ENCODE peak calls at places on chromosomes 1 and 21, in nine cellular contexts. J is foreskin fibroblast, Q is MM.1S, E is left lung, A is tibial artery, O is esophagus squamous epithelium, I is NB4, D is heart left ventricle, Y is fibroblast of mammary gland. G is an unnamed sample.

GRCh38 chr1:21793104-21793503 is 10.2 kb upstream of the USP48 start:
- DNase-seq in A (no peak), Y (no peak), J (no peak), Q (no peak), D (no peak), O (no peak), E (no peak), I (no peak), G (no peak)

GRCh38 chr21:41973861-41974751 is 20.3 kb upstream of the C2CD2 start:
- DNase-seq in O (no peak), D (peak), E (peak), I (peak), J (no peak), A (no peak), Q (no peak), Y (peak), G (peak)

GRCh38 chr1:145782166-145783099 is 41.5 kb downstream of the RNF115 start:
- DNase-seq in Y (peak), D (no peak), J (peak), O (no peak), Q (no peak), E (no peak), I (no peak), A (no peak), G (peak)

GRCh38 chr21:44732956-44733355 is 21.6 kb upstream of the TSPEAR start:
- DNase-seq in D (no peak), E (no peak), Y (no peak), A (no peak), Q (no peak), O (no peak), I (no peak), J (no peak), G (no peak)

GRCh38 chr1:227730630-227731151 is 4.4 kb downstream of the JMJD4 start:
- DNase-seq in E (no peak), Q (no peak), A (no peak), I (no peak), J (no peak), D (no peak), Y (no peak), O (no peak), G (no peak)

GRCh38 chr1:150688786-150689185 is 8.2 kb downstream of the GOLPH3L start:
- DNase-seq in Y (no peak), E (no peak), D (no peak), J (peak), A (no peak), O (no peak), Q (no peak), I (no peak), G (peak)

GRCh38 chr1:16022393-16022792 is 557 bp downstream of the CLCNKA start:
- DNase-seq in J (no peak), E (no peak), I (no peak), O (no peak), Q (no peak), A (no peak), D (no peak), Y (no peak), G (no peak)

GRCh38 chr1:119729044-119729443 is 17.3 kb downstream of the PHGDH start:
- DNase-seq in J (no peak), O (no peak), A (no peak), I (no peak), Y (no peak), Q (no peak), D (no peak), E (no peak), G (no peak)

GRCh38 chr1:27356628-27357280 is 10.0 kb downstream of the MAP3K6 start:
- DNase-seq in O (no peak), E (no peak), J (no peak), I (no peak), Y (no peak), Q (no peak), D (no peak), A (no peak), G (no peak)

GRCh38 chr21:15894596-15894995 is 164.8 kb downstream of the USP25 start:
- DNase-seq in Q (no peak), E (no peak), Y (peak), I (peak), D (no peak), A (no peak), J (no peak), O (no peak), G (peak)

GRCh38 chr1:236122176-236122575 is 20.2 kb upstream of the GPR137B start:
- DNase-seq in Y (no peak), O (no peak), Q (no peak), D (no peak), J (no peak), E (no peak), I (no peak), A (no peak), G (no peak)

GRCh38 chr1:151701515-151701914 is 15.1 kb downstream of the CELF3 start:
- DNase-seq in I (no peak), J (no peak), E (no peak), O (no peak), Q (no peak), D (no peak), Y (no peak), A (no peak), G (no peak)

GRCh38 chr21:30351534-30351933 is 3.1 kb upstream of the KRTAP23-1 start:
- DNase-seq in E (no peak), I (no peak), D (no peak), Q (no peak), J (no peak), O (no peak), A (no peak), Y (no peak), G (no peak)

GRCh38 chr21:33069994-33070811 is at the start of gene OLIG1:
- DNase-seq in Q (no peak), J (peak), A (no peak), D (peak), I (peak), E (peak), O (no peak), Y (peak), G (peak)

GRCh38 chr1:12209495-12209832 is 20.4 kb upstream of the VPS13D start:
- DNase-seq in I (no peak), E (no peak), Y (no peak), O (no peak), A (no peak), D (no peak), Q (no peak), J (no peak), G (no peak)

GRCh38 chr1:94304553-94304952 is 67.2 kb upstream of the ARHGAP29 start:
- DNase-seq in O (no peak), Y (peak), Q (no peak), A (no peak), J (no peak), I (no peak), E (no peak), D (no peak), G (no peak)

GRCh38 chr1:19344372-19344810 is 32.3 kb downstream of the SLC66A1 start:
- DNase-seq in Y (peak), A (peak), D (peak), O (no peak), I (peak), J (no peak), E (no peak), Q (no peak), G (peak)

GRCh38 chr1:92482404-92482664 is 4.4 kb downstream of the GFI1 start:
- DNase-seq in A (no peak), D (no peak), Q (no peak), E (no peak), O (no peak), Y (no peak), I (no peak), J (no peak), G (no peak)

GRCh38 chr21:34569381-34569979 is 45.4 kb downstream of the RCAN1 start:
- DNase-seq in E (no peak), O (no peak), D (no peak), I (no peak), Q (no peak), Y (no peak), A (no peak), J (no peak), G (no peak)

GRCh38 chr1:109650609-109651008 is 5.3 kb upstream of the GSTM4 start:
- DNase-seq in A (no peak), O (no peak), D (no peak), E (no peak), J (no peak), Q (no peak), I (no peak), Y (no peak), G (no peak)

GRCh38 chr1:172843444-172843843 is 184.5 kb downstream of the FASLG start:
- DNase-seq in D (no peak), J (no peak), Q (no peak), Y (no peak), E (no peak), I (no peak), A (no peak), O (no peak), G (no peak)

GRCh38 chr1:94648225-94649007 is 106.9 kb upstream of the F3 start:
- DNase-seq in J (peak), Y (peak), Q (no peak), O (no peak), D (no peak), I (peak), E (peak), A (peak), G (peak)

GRCh38 chr1:17214876-17215544 is 10.1 kb downstream of the PADI1 start:
- DNase-seq in D (no peak), O (no peak), I (no peak), Y (no peak), Q (no peak), J (no peak), E (no peak), A (no peak), G (no peak)

GRCh38 chr1:16262067-16262466 is 25.1 kb upstream of the CPLANE2 start:
- DNase-seq in I (no peak), J (no peak), A (no peak), Y (no peak), O (no peak), D (no peak), Q (no peak), E (no peak), G (no peak)

GRCh38 chr1:63316540-63316939 is 5.8 kb upstream of the FOXD3 start:
- DNase-seq in I (no peak), E (no peak), Y (no peak), A (no peak), O (no peak), D (no peak), J (no peak), Q (no peak), G (no peak)

GRCh38 chr1:192668434-192668983 is 32.6 kb downstream of the RGS13 start:
- DNase-seq in O (no peak), A (no peak), J (no peak), E (no peak), D (no peak), Y (no peak), Q (no peak), I (no peak), G (no peak)

GRCh38 chr1:42784946-42785693 is at the start of gene TMEM269:
- DNase-seq in A (peak), E (no peak), Q (no peak), Y (no peak), D (peak), I (no peak), J (no peak), O (no peak), G (no peak)

GRCh38 chr1:98962156-98962555 is 42.5 kb downstream of the PLPPR5 start:
- DNase-seq in Y (peak), E (no peak), A (no peak), J (no peak), O (no peak), I (no peak), D (no peak), Q (no peak), G (peak)

GRCh38 chr1:11761285-11761684 is 708 bp upstream of the C1orf167 start:
- DNase-seq in I (no peak), D (no peak), A (no peak), Y (no peak), Q (no peak), J (no peak), O (no peak), E (no peak), G (no peak)

GRCh38 chr1:162250004-162250730 is 126.5 kb downstream of the SPATA46 start:
- DNase-seq in A (no peak), J (no peak), E (no peak), Y (no peak), D (no peak), O (no peak), Q (no peak), I (no peak), G (no peak)
- H3K4me3 ChIP-seq in A (no peak), J (no peak), E (no peak), Y (no peak), D (no peak), O (no peak), Q (no peak), I (no peak), G (no peak)

GRCh38 chr21:25927195-25927880 is 192.6 kb downstream of the GABPA start:
- DNase-seq in I (no peak), O (no peak), E (no peak), A (no peak), Y (no peak), J (no peak), Q (no peak), D (no peak), G (no peak)
- TF ChIP-seq CTCF in I (no peak), O (no peak), E (no peak), A (no peak), Y (no peak), J (no peak), Q (no peak), D (no peak), G (no peak)

DNA sequence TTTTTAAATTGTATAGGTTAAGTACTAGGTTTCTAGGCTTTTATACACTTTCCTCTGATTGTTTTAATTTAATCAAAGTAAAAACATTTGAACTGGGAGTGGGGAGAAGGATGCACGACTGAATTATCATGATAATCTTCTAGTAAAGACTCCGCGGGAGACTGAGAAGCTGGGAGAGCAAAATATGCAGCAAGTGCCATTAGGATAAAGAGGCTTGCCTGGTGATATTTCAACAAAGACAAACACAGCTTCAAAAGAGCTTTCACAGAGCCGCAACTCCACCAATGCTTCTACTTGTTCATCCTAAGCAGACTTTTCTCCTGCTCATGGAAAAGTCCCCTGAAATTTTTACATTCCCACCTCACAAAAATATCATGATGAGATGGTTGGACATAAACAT is 239.0 kb upstream of the PTBP2 start:
- DNase-seq in E (no peak), Y (no peak), A (no peak), Q (no peak), D (no peak), O (no peak), J (no peak), I (no peak), G (no peak)
- H3K4me3 ChIP-seq in E (no peak), Y (no peak), A (peak), Q (no peak), D (no peak), O (no peak), J (no peak), I (no peak), G (no peak)

GRCh38 chr1:8598060-8598724 is 219.2 kb downstream of the RERE start:
- DNase-seq in D (no peak), J (peak), E (no peak), A (no peak), O (no peak), Q (no peak), I (no peak), Y (peak), G (peak)
- TF ChIP-seq CTCF in D (peak), J (peak), E (peak), A (peak), O (peak), Q (no peak), I (no peak), Y (peak), G (peak)

GRCh38 chr1:59846895-59847282 is 32.1 kb downstream of the HOOK1 start:
- DNase-seq in I (no peak), A (no peak), E (no peak), D (no peak), Q (no peak), O (no peak), Y (no peak), J (no peak), G (no peak)

GRCh38 chr1:59846209-59846894 is 31.6 kb downstream of the HOOK1 start:
- DNase-seq in Y (no peak), I (no peak), Q (no peak), E (no peak), O (no peak), D (no peak), A (no peak), J (no peak), G (no peak)

GRCh38 chr1:59845091-59845490 is 30.3 kb downstream of the HOOK1 start:
- DNase-seq in J (no peak), A (no peak), Y (no peak), Q (no peak), D (no peak), I (no peak), E (no peak), O (no peak), G (no peak)
- H3K4me3 ChIP-seq in J (no peak), A (no peak), Y (no peak), Q (no peak), D (no peak), I (no peak), E (no peak), O (no peak), G (no peak)

G was measured in fibroblast of pulmonary artery.